ENCODE peak calls at places on chromosomes 1 and 21, in six cellular contexts. One of them, this sample, is unnamed.

GRCh38 chr1:70353641-70354331 is 736 bp downstream of the ANKRD13C start:
- DNase-seq in smooth muscle cell of the brain vasculature: no peak
- DNase-seq in NCI-H510A treated with DMSO at 0.1 percent for 48 hours: peak
- DNase-seq in stimulated activated CD4-positive, alpha-beta T cell treated with anti-CD3 and anti-CD28 coated beads, TNF-alpha, amount 100 ng/mL, for 1 hour: no peak
- DNase-seq in SW 1271: no peak
- DNase-seq in activated naive CD4-positive, alpha-beta T cell treated with Interleukin-2 at 50 U/mL for 16 hours: peak
- DNase-seq in this sample: no peak

GRCh38 chr1:43632135-43632670 is 17.7 kb upstream of the KDM4A start:
- DNase-seq in activated naive CD4-positive, alpha-beta T cell treated with Interleukin-2 at 50 U/mL for 16 hours: no peak
- DNase-seq in NCI-H510A treated with DMSO at 0.1 percent for 48 hours: peak
- DNase-seq in stimulated activated CD4-positive, alpha-beta T cell treated with anti-CD3 and anti-CD28 coated beads, TNF-alpha, amount 100 ng/mL, for 1 hour: no peak
- DNase-seq in smooth muscle cell of the brain vasculature: no peak
- DNase-seq in SW 1271: no peak
- DNase-seq in this sample: peak

GRCh38 chr21:43925096-43925481 is 60.1 kb downstream of the AGPAT3 start:
- DNase-seq in stimulated activated CD4-positive, alpha-beta T cell treated with anti-CD3 and anti-CD28 coated beads, TNF-alpha, amount 100 ng/mL, for 1 hour: no peak
- DNase-seq in SW 1271: no peak
- DNase-seq in activated naive CD4-positive, alpha-beta T cell treated with Interleukin-2 at 50 U/mL for 16 hours: no peak
- DNase-seq in smooth muscle cell of the brain vasculature: no peak
- DNase-seq in NCI-H510A treated with DMSO at 0.1 percent for 48 hours: no peak
- DNase-seq in this sample: peak

GRCh38 chr1:182051938-182052337 is 9.6 kb downstream of the ZNF648 start:
- DNase-seq in SW 1271: no peak
- DNase-seq in NCI-H510A treated with DMSO at 0.1 percent for 48 hours: no peak
- DNase-seq in smooth muscle cell of the brain vasculature: no peak
- DNase-seq in activated naive CD4-positive, alpha-beta T cell treated with Interleukin-2 at 50 U/mL for 16 hours: no peak
- DNase-seq in stimulated activated CD4-positive, alpha-beta T cell treated with anti-CD3 and anti-CD28 coated beads, TNF-alpha, amount 100 ng/mL, for 1 hour: no peak
- DNase-seq in this sample: no peak

GRCh38 chr21:45601551-45601950 is 42.0 kb upstream of the PCBP3 start:
- DNase-seq in activated naive CD4-positive, alpha-beta T cell treated with Interleukin-2 at 50 U/mL for 16 hours: no peak
- DNase-seq in NCI-H510A treated with DMSO at 0.1 percent for 48 hours: no peak
- DNase-seq in SW 1271: no peak
- DNase-seq in smooth muscle cell of the brain vasculature: no peak
- DNase-seq in stimulated activated CD4-positive, alpha-beta T cell treated with anti-CD3 and anti-CD28 coated beads, TNF-alpha, amount 100 ng/mL, for 1 hour: no peak
- DNase-seq in this sample: no peak

GRCh38 chr1:245771521-245772281 is 616.9 kb downstream of the KIF26B start:
- DNase-seq in SW 1271: no peak
- DNase-seq in activated naive CD4-positive, alpha-beta T cell treated with Interleukin-2 at 50 U/mL for 16 hours: no peak
- DNase-seq in smooth muscle cell of the brain vasculature: peak
- DNase-seq in NCI-H510A treated with DMSO at 0.1 percent for 48 hours: no peak
- DNase-seq in stimulated activated CD4-positive, alpha-beta T cell treated with anti-CD3 and anti-CD28 coated beads, TNF-alpha, amount 100 ng/mL, for 1 hour: no peak
- DNase-seq in this sample: no peak

GRCh38 chr1:153985341-153985912 is 712 bp downstream of the RAB13 start:
- DNase-seq in NCI-H510A treated with DMSO at 0.1 percent for 48 hours: no peak
- DNase-seq in stimulated activated CD4-positive, alpha-beta T cell treated with anti-CD3 and anti-CD28 coated beads, TNF-alpha, amount 100 ng/mL, for 1 hour: no peak
- DNase-seq in activated naive CD4-positive, alpha-beta T cell treated with Interleukin-2 at 50 U/mL for 16 hours: peak
- DNase-seq in SW 1271: no peak
- DNase-seq in smooth muscle cell of the brain vasculature: no peak
- DNase-seq in this sample: peak

GRCh38 chr1:229769006-229769405 is 143.0 kb downstream of the URB2 start:
- DNase-seq in SW 1271: no peak
- DNase-seq in smooth muscle cell of the brain vasculature: no peak
- DNase-seq in NCI-H510A treated with DMSO at 0.1 percent for 48 hours: no peak
- DNase-seq in activated naive CD4-positive, alpha-beta T cell treated with Interleukin-2 at 50 U/mL for 16 hours: no peak
- DNase-seq in stimulated activated CD4-positive, alpha-beta T cell treated with anti-CD3 and anti-CD28 coated beads, TNF-alpha, amount 100 ng/mL, for 1 hour: no peak
- DNase-seq in this sample: no peak

GRCh38 chr1:51605961-51606723 is 10.8 kb upstream of the OSBPL9 start:
- DNase-seq in NCI-H510A treated with DMSO at 0.1 percent for 48 hours: no peak
- DNase-seq in smooth muscle cell of the brain vasculature: no peak
- DNase-seq in stimulated activated CD4-positive, alpha-beta T cell treated with anti-CD3 and anti-CD28 coated beads, TNF-alpha, amount 100 ng/mL, for 1 hour: no peak
- DNase-seq in activated naive CD4-positive, alpha-beta T cell treated with Interleukin-2 at 50 U/mL for 16 hours: no peak
- DNase-seq in SW 1271: no peak
- DNase-seq in this sample: no peak

GRCh38 chr1:6014130-6014999 is 22.1 kb upstream of the NPHP4 start:
- DNase-seq in NCI-H510A treated with DMSO at 0.1 percent for 48 hours: no peak
- DNase-seq in activated naive CD4-positive, alpha-beta T cell treated with Interleukin-2 at 50 U/mL for 16 hours: no peak
- DNase-seq in smooth muscle cell of the brain vasculature: no peak
- DNase-seq in stimulated activated CD4-positive, alpha-beta T cell treated with anti-CD3 and anti-CD28 coated beads, TNF-alpha, amount 100 ng/mL, for 1 hour: no peak
- DNase-seq in SW 1271: no peak
- DNase-seq in this sample: peak

GRCh38 chr1:2229032-2229920 is 1.2 kb downstream of the SKI start:
- DNase-seq in smooth muscle cell of the brain vasculature: no peak
- DNase-seq in activated naive CD4-positive, alpha-beta T cell treated with Interleukin-2 at 50 U/mL for 16 hours: peak
- DNase-seq in stimulated activated CD4-positive, alpha-beta T cell treated with anti-CD3 and anti-CD28 coated beads, TNF-alpha, amount 100 ng/mL, for 1 hour: no peak
- DNase-seq in NCI-H510A treated with DMSO at 0.1 percent for 48 hours: peak
- DNase-seq in SW 1271: no peak
- DNase-seq in this sample: peak

GRCh38 chr21:31730687-31731111 is 1.2 kb downstream of the SCAF4 start:
- DNase-seq in smooth muscle cell of the brain vasculature: no peak
- DNase-seq in stimulated activated CD4-positive, alpha-beta T cell treated with anti-CD3 and anti-CD28 coated beads, TNF-alpha, amount 100 ng/mL, for 1 hour: no peak
- DNase-seq in SW 1271: no peak
- DNase-seq in activated naive CD4-positive, alpha-beta T cell treated with Interleukin-2 at 50 U/mL for 16 hours: no peak
- DNase-seq in NCI-H510A treated with DMSO at 0.1 percent for 48 hours: no peak
- DNase-seq in this sample: peak

GRCh38 chr1:10941891-10942541 is 70.4 kb upstream of the TARDBP start:
- DNase-seq in activated naive CD4-positive, alpha-beta T cell treated with Interleukin-2 at 50 U/mL for 16 hours: peak
- DNase-seq in stimulated activated CD4-positive, alpha-beta T cell treated with anti-CD3 and anti-CD28 coated beads, TNF-alpha, amount 100 ng/mL, for 1 hour: peak
- DNase-seq in NCI-H510A treated with DMSO at 0.1 percent for 48 hours: peak
- DNase-seq in SW 1271: no peak
- DNase-seq in smooth muscle cell of the brain vasculature: no peak
- DNase-seq in this sample: peak

GRCh38 chr1:99849744-99850457 is at the start of gene AGL:
- DNase-seq in smooth muscle cell of the brain vasculature: peak
- DNase-seq in stimulated activated CD4-positive, alpha-beta T cell treated with anti-CD3 and anti-CD28 coated beads, TNF-alpha, amount 100 ng/mL, for 1 hour: peak
- DNase-seq in SW 1271: no peak
- DNase-seq in activated naive CD4-positive, alpha-beta T cell treated with Interleukin-2 at 50 U/mL for 16 hours: peak
- DNase-seq in NCI-H510A treated with DMSO at 0.1 percent for 48 hours: peak
- DNase-seq in this sample: peak

GRCh38 chr1:107135466-107135865 is 5.4 kb upstream of the NTNG1 start:
- DNase-seq in SW 1271: no peak
- DNase-seq in smooth muscle cell of the brain vasculature: no peak
- DNase-seq in NCI-H510A treated with DMSO at 0.1 percent for 48 hours: no peak
- DNase-seq in stimulated activated CD4-positive, alpha-beta T cell treated with anti-CD3 and anti-CD28 coated beads, TNF-alpha, amount 100 ng/mL, for 1 hour: no peak
- DNase-seq in activated naive CD4-positive, alpha-beta T cell treated with Interleukin-2 at 50 U/mL for 16 hours: no peak
- DNase-seq in this sample: peak

GRCh38 chr1:17117451-17118265 is 1.6 kb downstream of the PADI2 start:
- DNase-seq in smooth muscle cell of the brain vasculature: no peak
- DNase-seq in NCI-H510A treated with DMSO at 0.1 percent for 48 hours: no peak
- DNase-seq in activated naive CD4-positive, alpha-beta T cell treated with Interleukin-2 at 50 U/mL for 16 hours: no peak
- DNase-seq in stimulated activated CD4-positive, alpha-beta T cell treated with anti-CD3 and anti-CD28 coated beads, TNF-alpha, amount 100 ng/mL, for 1 hour: no peak
- DNase-seq in SW 1271: no peak
- DNase-seq in this sample: no peak

This sample was measured in H7.